ENCODE peak calls at places on chromosomes 3 and 15, in six cellular contexts. One of them, this sample, is unnamed.

GRCh38 chr15:100889359-100890058 is 9.9 kb downstream of the ALDH1A3 start:
- DNase-seq in H9: no peak
- DNase-seq in GM06990: no peak
- DNase-seq in astrocyte: peak; percentile 75
- DNase-seq in GM12865: no peak
- DNase-seq in A549: no peak
- DNase-seq in this sample: no peak

GRCh38 chr3:115695081-115695480 is 71.8 kb downstream of the GAP43 start:
- DNase-seq in H9: no peak
- DNase-seq in GM06990: no peak
- DNase-seq in astrocyte: no peak
- DNase-seq in GM12865: no peak
- DNase-seq in A549: no peak
- DNase-seq in this sample: no peak

GRCh38 chr3:56761887-56762605 is 39.7 kb downstream of the ARHGEF3 start:
- DNase-seq in H9: no peak
- DNase-seq in GM06990: no peak
- DNase-seq in astrocyte: peak; percentile 64
- DNase-seq in GM12865: no peak
- DNase-seq in A549: no peak
- DNase-seq in this sample: no peak

GRCh38 chr15:63135804-63136203 is 14.1 kb downstream of the LACTB start:
- DNase-seq in H9: no peak
- DNase-seq in GM06990: no peak
- DNase-seq in astrocyte: peak; percentile 77
- DNase-seq in GM12865: no peak
- DNase-seq in A549: peak; percentile 36
- DNase-seq in this sample: no peak

GRCh38 chr15:68230157-68231100 is 901 bp upstream of the CLN6 start:
- DNase-seq in H9: no peak
- DNase-seq in GM06990: peak; percentile 42
- DNase-seq in astrocyte: no peak
- DNase-seq in GM12865: peak; percentile 78
- DNase-seq in A549: no peak
- DNase-seq in this sample: no peak

GRCh38 chr3:10467204-10467603 is 38.2 kb downstream of the ATP2B2 start:
- DNase-seq in H9: no peak
- DNase-seq in GM06990: no peak
- DNase-seq in astrocyte: no peak
- DNase-seq in GM12865: no peak
- DNase-seq in A549: no peak
- DNase-seq in this sample: no peak

GRCh38 chr3:143000525-143000924 is 845 bp upstream of the U2SURP start:
- DNase-seq in H9: no peak
- DNase-seq in GM06990: no peak
- DNase-seq in astrocyte: peak; percentile 74
- DNase-seq in GM12865: no peak
- DNase-seq in A549: no peak
- DNase-seq in this sample: no peak

GRCh38 chr15:77475898-77476297 is 55.2 kb downstream of the HMG20A start:
- DNase-seq in H9: peak; percentile 40
- DNase-seq in GM06990: no peak
- DNase-seq in astrocyte: no peak
- DNase-seq in GM12865: no peak
- DNase-seq in A549: no peak
- DNase-seq in this sample: peak; percentile 13

GRCh38 chr15:29356807-29357206 is 87.2 kb upstream of the NSMCE3 start:
- DNase-seq in H9: no peak
- DNase-seq in GM06990: no peak
- DNase-seq in astrocyte: no peak
- DNase-seq in GM12865: no peak
- DNase-seq in A549: no peak
- DNase-seq in this sample: no peak

GRCh38 chr15:92117301-92117731 is 263.8 kb downstream of the SLCO3A1 start:
- DNase-seq in H9: no peak
- DNase-seq in GM06990: no peak
- DNase-seq in astrocyte: no peak
- DNase-seq in GM12865: no peak
- DNase-seq in A549: no peak
- DNase-seq in this sample: no peak

GRCh38 chr3:125141596-125142417 is 70.7 kb downstream of the SLC12A8 start:
- DNase-seq in H9: peak; percentile 77
- DNase-seq in GM06990: peak; percentile 91
- DNase-seq in astrocyte: no peak
- DNase-seq in GM12865: peak; percentile 96
- DNase-seq in A549: no peak
- DNase-seq in this sample: peak; percentile 68

GRCh38 chr3:156681003-156681402 is 6.6 kb downstream of the TIPARP start:
- DNase-seq in H9: peak; percentile 46
- DNase-seq in GM06990: peak; percentile 50
- DNase-seq in astrocyte: peak; percentile 95
- DNase-seq in GM12865: peak; percentile 77
- DNase-seq in A549: peak; percentile 86
- DNase-seq in this sample: no peak

GRCh38 chr3:53772562-53773329 is 73.5 kb downstream of the CHDH start:
- DNase-seq in H9: no peak
- DNase-seq in GM06990: no peak
- DNase-seq in astrocyte: peak; percentile 36
- DNase-seq in GM12865: no peak
- DNase-seq in A549: no peak
- DNase-seq in this sample: no peak

GRCh38 chr3:42847731-42848130 is 27.9 kb downstream of the CYP8B1 start:
- DNase-seq in H9: peak; percentile 34
- DNase-seq in GM06990: no peak
- DNase-seq in astrocyte: no peak
- DNase-seq in GM12865: no peak
- DNase-seq in A549: no peak
- DNase-seq in this sample: no peak

GRCh38 chr3:79497447-79498111 is 270.2 kb downstream of the ROBO1 start:
- DNase-seq in H9: no peak
- DNase-seq in GM06990: no peak
- DNase-seq in astrocyte: no peak
- DNase-seq in GM12865: peak; percentile 5
- DNase-seq in A549: no peak
- DNase-seq in this sample: no peak

GRCh38 chr3:23761440-23761896 is 44.3 kb upstream of the UBE2E1 start:
- DNase-seq in H9: peak; percentile 66
- DNase-seq in GM06990: peak; percentile 52
- DNase-seq in astrocyte: no peak
- DNase-seq in GM12865: peak; percentile 75
- DNase-seq in A549: peak; percentile 69
- DNase-seq in this sample: no peak

GRCh38 chr3:40054568-40055222 is 245.3 kb downstream of the MYRIP start:
- DNase-seq in H9: no peak
- DNase-seq in GM06990: no peak
- DNase-seq in astrocyte: peak; percentile 36
- DNase-seq in GM12865: no peak
- DNase-seq in A549: no peak
- DNase-seq in this sample: no peak

GRCh38 chr3:184155644-184156521 is 706 bp downstream of the DVL3 start:
- DNase-seq in H9: peak; percentile 46
- DNase-seq in GM06990: peak; percentile 72
- DNase-seq in astrocyte: no peak
- DNase-seq in GM12865: peak; percentile 49
- DNase-seq in A549: no peak
- DNase-seq in this sample: peak; percentile 30

GRCh38 chr3:59480486-59480995 is 430.7 kb upstream of the CFAP20DC start:
- DNase-seq in H9: no peak
- DNase-seq in GM06990: peak; percentile 49
- DNase-seq in astrocyte: peak; percentile 66
- DNase-seq in GM12865: peak; percentile 91
- DNase-seq in A549: no peak
- DNase-seq in this sample: no peak

GRCh38 chr15:63603516-63603915 is 6.3 kb downstream of the FBXL22 start:
- DNase-seq in H9: no peak
- DNase-seq in GM06990: no peak
- DNase-seq in astrocyte: no peak
- DNase-seq in GM12865: no peak
- DNase-seq in A549: no peak
- DNase-seq in this sample: no peak

GRCh38 chr3:163924600-163924999 is 1153.7 kb downstream of the SI start:
- DNase-seq in H9: no peak
- DNase-seq in GM06990: no peak
- DNase-seq in astrocyte: no peak
- DNase-seq in GM12865: no peak
- DNase-seq in A549: no peak
- DNase-seq in this sample: no peak

GRCh38 chr3:168024537-168024941 is 71.2 kb downstream of the GOLIM4 start:
- DNase-seq in H9: no peak
- DNase-seq in GM06990: no peak
- DNase-seq in astrocyte: peak; percentile 90
- DNase-seq in GM12865: no peak
- DNase-seq in A549: no peak
- DNase-seq in this sample: no peak

GRCh38 chr3:17158941-17159682 is 274.4 kb downstream of the PLCL2 start:
- DNase-seq in H9: no peak
- DNase-seq in GM06990: no peak
- DNase-seq in astrocyte: peak; percentile 21
- DNase-seq in GM12865: no peak
- DNase-seq in A549: no peak
- DNase-seq in this sample: no peak

GRCh38 chr3:100164730-100165129 is 50.4 kb upstream of the FILIP1L start:
- DNase-seq in H9: no peak
- DNase-seq in GM06990: no peak
- DNase-seq in astrocyte: no peak
- DNase-seq in GM12865: no peak
- DNase-seq in A549: no peak
- DNase-seq in this sample: no peak

DNA sequence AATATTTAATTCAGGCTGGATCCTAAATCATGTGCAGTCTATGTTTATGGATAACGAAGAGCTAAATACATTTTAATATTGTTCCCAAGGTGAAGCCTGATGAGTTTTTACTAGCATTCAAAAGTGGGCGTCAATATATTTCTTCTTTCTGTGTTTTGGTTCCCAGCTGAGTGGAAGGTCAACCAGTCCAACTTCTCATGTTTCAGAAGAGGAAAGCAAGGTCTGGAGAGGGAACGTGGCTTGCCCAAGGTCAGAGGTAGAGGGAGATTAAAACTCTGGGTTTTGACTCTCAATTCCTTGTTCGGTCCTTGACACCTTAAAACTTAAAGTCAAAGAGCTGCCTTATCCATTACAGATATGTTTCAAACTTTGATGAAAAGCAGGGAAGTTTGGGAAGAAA is 57.9 kb upstream of the HES1 start:
- DNase-seq in H9: no peak
- DNase-seq in GM06990: no peak
- DNase-seq in astrocyte: no peak
- DNase-seq in GM12865: no peak
- DNase-seq in A549: no peak
- DNase-seq in this sample: no peak
- TF ChIP-seq CTCF in H9: no peak
- TF ChIP-seq CTCF in GM06990: no peak
- TF ChIP-seq CTCF in astrocyte: no peak
- TF ChIP-seq CTCF in GM12865: no peak
- TF ChIP-seq CTCF in A549: no peak
- TF ChIP-seq CTCF in this sample: no peak

DNA sequence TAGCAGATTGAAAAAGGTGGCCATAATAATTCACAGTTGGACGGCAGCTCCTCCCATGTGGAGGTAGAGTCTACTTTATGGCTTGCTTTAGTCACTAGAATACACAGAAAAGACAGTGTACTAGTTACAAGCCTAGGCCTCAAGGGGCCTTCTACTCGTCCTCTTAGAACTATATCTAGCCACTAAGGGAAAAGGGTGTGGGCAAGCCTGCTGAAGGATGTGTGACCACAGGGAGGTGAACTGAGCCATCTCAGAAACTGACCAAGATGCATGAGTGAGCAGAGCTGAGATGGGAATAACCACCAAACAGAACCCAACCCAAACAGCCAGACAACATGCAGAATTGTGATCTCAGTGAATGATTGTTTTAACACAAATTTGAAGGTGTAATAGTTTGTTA is 335.6 kb upstream of the LMCD1 start:
- DNase-seq in H9: no peak
- DNase-seq in GM06990: no peak
- DNase-seq in astrocyte: no peak
- DNase-seq in GM12865: no peak
- DNase-seq in A549: peak; percentile 1
- DNase-seq in this sample: no peak
- TF ChIP-seq CTCF in H9: no peak
- TF ChIP-seq CTCF in GM06990: no peak
- TF ChIP-seq CTCF in astrocyte: no peak
- TF ChIP-seq CTCF in GM12865: no peak
- TF ChIP-seq CTCF in A549: no peak
- TF ChIP-seq CTCF in this sample: no peak

DNA sequence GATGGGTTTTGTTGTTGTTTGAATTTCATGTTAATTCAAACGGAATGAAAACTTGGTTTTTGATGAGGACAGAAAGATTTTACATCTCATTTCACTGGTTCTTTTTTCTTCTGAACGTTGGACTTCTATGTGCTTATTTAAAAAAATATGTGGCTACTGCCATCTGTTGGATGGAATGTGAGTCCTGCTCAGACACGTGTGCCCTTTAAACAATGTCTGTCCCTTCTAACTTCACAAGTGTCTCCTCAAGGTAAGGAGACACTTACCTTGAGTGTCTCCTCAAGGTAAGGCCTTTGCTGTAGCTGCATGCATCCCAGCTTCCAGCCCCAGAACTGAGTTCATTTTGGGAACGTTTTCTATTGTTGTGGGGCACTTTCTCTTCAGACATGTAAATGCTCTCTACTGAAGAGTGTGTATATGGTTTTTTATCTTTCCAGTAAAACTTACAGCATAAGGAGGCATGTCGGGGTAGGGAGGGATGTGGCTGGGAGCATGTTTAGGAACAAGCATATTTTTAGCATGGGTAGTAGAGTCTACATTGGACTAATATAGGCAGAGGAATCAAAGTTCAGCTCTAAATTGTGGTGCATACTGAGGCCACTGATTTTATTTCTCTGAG is 63.1 kb upstream of the UBE3A start:
- DNase-seq in H9: peak; percentile 45
- DNase-seq in GM06990: no peak
- DNase-seq in astrocyte: no peak
- DNase-seq in GM12865: peak; percentile 13
- DNase-seq in A549: peak; percentile 19
- DNase-seq in this sample: no peak
- TF ChIP-seq CTCF in H9: peak; percentile 83
- TF ChIP-seq CTCF in GM06990: peak; percentile 43
- TF ChIP-seq CTCF in astrocyte: peak; percentile 51
- TF ChIP-seq CTCF in GM12865: peak; percentile 17
- TF ChIP-seq CTCF in A549: peak; percentile 22
- TF ChIP-seq CTCF in this sample: peak; percentile 44

GRCh38 chr3:127820221-127820870 is 2.0 kb downstream of the MGLL start:
- DNase-seq in H9: no peak
- DNase-seq in GM06990: no peak
- DNase-seq in astrocyte: no peak
- DNase-seq in GM12865: peak; percentile 44
- DNase-seq in A549: peak; percentile 43
- DNase-seq in this sample: no peak
- TF ChIP-seq CTCF in H9: peak; percentile 36
- TF ChIP-seq CTCF in GM06990: no peak
- TF ChIP-seq CTCF in astrocyte: no peak
- TF ChIP-seq CTCF in GM12865: peak; percentile 10
- TF ChIP-seq CTCF in A549: no peak
- TF ChIP-seq CTCF in this sample: no peak